ENCODE peak calls at places on chromosomes 13 and 19, in nine cellular contexts. I is NCI-H1092; K is activated CD4-positive, CD25-positive, alpha-beta regulatory T cell; C is stomach; Q is neural progenitor cell; B is stimulated activated CD4-positive, alpha-beta T cell treated with anti-CD3 and anti-CD28 coated beads, TNF-alpha, amount 100 ng/mL, for 1 hour; H is NCI-H524; N is neural crest cell; Y is stimulated activated naive B cell treated with anti-CD40 and anti-IgM and Interleukin-4, amounts not matched to agents 10 μg/mL and 1 μg/mL and 100 μg/mL, for 72 hours. O is an unnamed sample.

GRCh38 chr13:33723365-33723764 is 94.6 kb upstream of the RFC3 start:
- DNase-seq in I (no peak), K (no peak), C (no peak), Q (no peak), B (no peak), H (no peak), N (no peak), Y (no peak), O (no peak)

GRCh38 chr19:22327321-22327720 is 41.1 kb downstream of the ZNF729 start:
- DNase-seq in I (no peak), K (no peak), C (no peak), Q (no peak), B (no peak), H (no peak), N (no peak), Y (no peak), O (no peak)

GRCh38 chr19:51327066-51327985 is 14.6 kb downstream of the VSIG10L start:
- DNase-seq in I (no peak), K (no peak), C (peak), Q (peak), B (no peak), H (no peak), N (no peak), Y (no peak), O (peak)

GRCh38 chr13:77693449-77693940 is 4.0 kb upstream of the SLAIN1 start:
- DNase-seq in I (no peak), K (no peak), C (no peak), Q (no peak), B (no peak), H (no peak), N (no peak), Y (no peak), O (no peak)

GRCh38 chr13:77637583-77637982 is 59.9 kb upstream of the SLAIN1 start:
- DNase-seq in I (peak), K (no peak), C (no peak), Q (peak), B (no peak), H (peak), N (no peak), Y (no peak), O (peak)

GRCh38 chr19:4717191-4717965 is 6.3 kb downstream of the DPP9 start:
- DNase-seq in I (no peak), K (no peak), C (no peak), Q (no peak), B (no peak), H (no peak), N (no peak), Y (no peak), O (peak)

GRCh38 chr13:40456397-40456958 is 210.0 kb downstream of the FOXO1 start:
- DNase-seq in I (peak), K (no peak), C (no peak), Q (peak), B (no peak), H (peak), N (no peak), Y (no peak), O (no peak)

GRCh38 chr19:57830071-57830602 is at the start of gene ZNF587B:
- DNase-seq in I (no peak), K (no peak), C (peak), Q (peak), B (no peak), H (no peak), N (peak), Y (no peak), O (peak)

GRCh38 chr19:14361824-14362223 is 19.4 kb upstream of the ADGRE5 start:
- DNase-seq in I (no peak), K (no peak), C (no peak), Q (peak), B (no peak), H (peak), N (no peak), Y (no peak), O (peak)

GRCh38 chr19:51572415-51572814 is 1.3 kb downstream of the ZNF175 start:
- DNase-seq in I (no peak), K (no peak), C (no peak), Q (no peak), B (no peak), H (no peak), N (no peak), Y (no peak), O (no peak)